ENCODE peak calls at places on chromosomes 7 and 10, in nine cellular contexts. L is heart right ventricle, P is substantia nigra, H is EL, D is neural progenitor cell, Y is HCEC 1CT, C is HT-29, M is activated gamma-delta T cell, X is SK-N-DZ. O is an unnamed sample.

GRCh38 chr7:30330134-30331111 is 46.0 kb downstream of the ZNRF2 start:
- DNase-seq in H (no peak), D (no peak), Y (no peak), P (no peak), L (no peak), C (no peak), M (no peak), X (no peak), O (no peak)

GRCh38 chr10:66786705-66787104 is 139.1 kb upstream of the LRRTM3 start:
- DNase-seq in C (no peak), P (no peak), D (no peak), L (no peak), Y (no peak), X (no peak), M (no peak), H (no peak), O (no peak)

GRCh38 chr10:23914641-23915040 is 294.3 kb upstream of the KIAA1217 start:
- DNase-seq in H (no peak), L (no peak), M (no peak), C (no peak), P (no peak), D (no peak), Y (no peak), X (no peak), O (no peak)

GRCh38 chr7:29484280-29484679 is 79.4 kb upstream of the PRR15 start:
- DNase-seq in D (no peak), L (no peak), Y (no peak), C (no peak), H (no peak), P (no peak), M (no peak), X (no peak), O (no peak)

GRCh38 chr10:111295788-111296187 is 219.0 kb downstream of the ADRA2A start:
- DNase-seq in D (no peak), L (no peak), C (no peak), M (no peak), X (no peak), P (no peak), H (peak), Y (no peak), O (no peak)

GRCh38 chr10:91980319-91980718 is 56.7 kb downstream of the BTAF1 start:
- DNase-seq in P (no peak), H (no peak), X (no peak), Y (no peak), C (no peak), L (no peak), M (no peak), D (no peak), O (no peak)

GRCh38 chr7:5448378-5449042 is 24.9 kb upstream of the TNRC18 start:
- DNase-seq in M (no peak), P (no peak), C (no peak), D (peak), H (no peak), L (no peak), X (no peak), Y (no peak), O (no peak)

GRCh38 chr10:1198453-1199344 is 142.5 kb downstream of the WDR37 start:
- DNase-seq in D (peak), M (no peak), C (no peak), H (no peak), Y (no peak), L (no peak), X (no peak), P (no peak), O (no peak)

GRCh38 chr10:103695584-103696005 is 159.8 kb downstream of the SH3PXD2A start:
- DNase-seq in C (no peak), H (no peak), M (no peak), L (no peak), Y (no peak), X (no peak), D (no peak), P (no peak), O (no peak)

GRCh38 chr7:74256446-74257408 is 2.5 kb upstream of the RFC2 start:
- DNase-seq in C (no peak), L (peak), P (no peak), H (peak), Y (no peak), M (no peak), D (no peak), X (no peak), O (no peak)

GRCh38 chr10:115941247-115941840 is 331.7 kb downstream of the GFRA1 start:
- DNase-seq in D (no peak), C (no peak), Y (peak), X (no peak), M (no peak), P (no peak), H (no peak), L (no peak), O (no peak)

GRCh38 chr10:99276848-99277486 is 41.3 kb upstream of the HPSE2 start:
- DNase-seq in L (no peak), C (peak), X (no peak), D (peak), H (peak), M (no peak), Y (peak), P (no peak), O (no peak)

GRCh38 chr7:106216517-106217088 is 68.2 kb downstream of the NAMPT start:
- DNase-seq in M (no peak), Y (peak), P (no peak), X (no peak), D (no peak), C (peak), L (peak), H (peak), O (peak)

GRCh38 chr10:127989481-127989964 is 82.6 kb downstream of the PTPRE start:
- DNase-seq in H (no peak), C (no peak), L (no peak), M (no peak), X (no peak), P (no peak), D (no peak), Y (no peak), O (no peak)

GRCh38 chr10:59607971-59608370 is 101.7 kb downstream of the SLC16A9 start:
- DNase-seq in M (no peak), H (no peak), X (no peak), D (no peak), C (no peak), P (no peak), L (no peak), Y (no peak), O (no peak)

GRCh38 chr10:132467464-132468149 is 70.0 kb upstream of the INPP5A start:
- DNase-seq in M (no peak), D (no peak), X (no peak), P (no peak), L (no peak), C (peak), Y (no peak), H (no peak), O (no peak)

GRCh38 chr10:11440250-11441150 is 170.9 kb downstream of the USP6NL start:
- DNase-seq in P (no peak), H (no peak), D (no peak), X (no peak), C (no peak), M (no peak), L (no peak), Y (no peak), O (no peak)

GRCh38 chr7:99563650-99564049 is 5.2 kb downstream of the ZNF655 start:
- DNase-seq in L (no peak), Y (peak), C (no peak), X (no peak), H (peak), P (no peak), D (no peak), M (no peak), O (peak)

GRCh38 chr10:5549462-5550249 is 24.9 kb downstream of the CALML3 start:
- DNase-seq in X (no peak), H (no peak), D (no peak), L (no peak), M (no peak), P (no peak), Y (no peak), C (peak), O (no peak)

GRCh38 chr7:129947001-129947400 is 5.8 kb downstream of the UBE2H start:
- DNase-seq in L (no peak), Y (no peak), M (no peak), C (no peak), H (no peak), X (no peak), P (no peak), D (no peak), O (no peak)

GRCh38 chr10:5625992-5626777 is 40.2 kb downstream of the ASB13 start:
- DNase-seq in X (no peak), L (no peak), H (peak), M (no peak), D (no peak), C (no peak), P (no peak), Y (no peak), O (no peak)

GRCh38 chr10:84517455-84518046 is 189.2 kb downstream of the CCSER2 start:
- DNase-seq in D (no peak), C (no peak), Y (no peak), M (no peak), H (no peak), X (no peak), P (no peak), L (no peak), O (no peak)

O was measured in AG08396.